ENCODE peak calls at places on chromosomes 11 and 22, in nine cellular contexts. S is GM04503; B is brain microvascular endothelial cell; L is tibial artery; H is heart right ventricle; M is Jurkat, Clone E6-1; N is mammary epithelial cell; W is adipocyte; F is mucosa of descending colon. D is an unnamed sample.
A peak's percentile ranks its signal among the peaks of the same experiment; 100 is the strongest.

GRCh38 chr11:75384438-75385080 is 14.8 kb upstream of the RPS3 start:
- DNase-seq in H (peak; percentile 86), W (peak; percentile 92), L (peak; percentile 67), B (peak; percentile 18), F (peak; percentile 90), S (no peak), N (peak; percentile 40), M (peak; percentile 54), D (peak; percentile 92)

GRCh38 chr22:29325785-29326315 is 10.4 kb upstream of the RASL10A start:
- DNase-seq in S (no peak), N (no peak), B (no peak), M (no peak), L (no peak), H (no peak), F (no peak), W (no peak), D (no peak)

GRCh38 chr22:35439365-35439717 is 39.4 kb downstream of the MCM5 start:
- DNase-seq in M (no peak), H (no peak), L (no peak), B (no peak), F (no peak), N (no peak), S (no peak), W (no peak), D (no peak)

GRCh38 chr22:37045958-37046357 is 5.6 kb upstream of the KCTD17 start:
- DNase-seq in L (no peak), H (no peak), W (peak; percentile 48), B (peak; percentile 44), M (no peak), S (no peak), N (no peak), F (no peak), D (peak; percentile 88)

GRCh38 chr11:8068605-8069221 is 12.3 kb upstream of the TUB start:
- DNase-seq in F (peak; percentile 19), L (peak; percentile 78), M (no peak), S (peak; percentile 77), W (peak; percentile 75), N (no peak), B (peak; percentile 69), H (peak; percentile 50), D (peak; percentile 73)

GRCh38 chr22:42877158-42877557 is 20.1 kb upstream of the ARFGAP3 start:
- DNase-seq in B (no peak), H (no peak), W (no peak), M (no peak), L (no peak), S (no peak), F (no peak), N (no peak), D (no peak)

GRCh38 chr11:17542249-17542648 is 2.0 kb downstream of the USH1C start:
- DNase-seq in B (no peak), N (no peak), M (no peak), S (no peak), W (no peak), L (no peak), H (no peak), F (peak; percentile 87), D (no peak)

GRCh38 chr11:129388824-129389223 is 13.2 kb downstream of the BARX2 start:
- DNase-seq in W (no peak), M (no peak), F (no peak), L (no peak), N (no peak), S (no peak), H (no peak), B (no peak), D (no peak)

GRCh38 chr11:22634897-22635629 is 9.4 kb upstream of the FANCF start:
- DNase-seq in B (peak; percentile 12), L (no peak), F (peak; percentile 33), N (peak; percentile 29), W (no peak), H (peak; percentile 17), S (no peak), M (peak; percentile 27), D (no peak)

GRCh38 chr11:37394236-37394870 is 796.3 kb upstream of the RAG2 start:
- DNase-seq in F (no peak), S (no peak), H (no peak), N (no peak), B (no peak), W (no peak), M (peak; percentile 4), L (no peak), D (no peak)

GRCh38 chr11:14905104-14906033 is 13.3 kb upstream of the CYP2R1 start:
- DNase-seq in S (no peak), F (peak; percentile 52), M (no peak), W (peak; percentile 42), L (peak; percentile 25), H (peak; percentile 43), N (no peak), B (no peak), D (peak; percentile 26)

GRCh38 chr22:39690901-39691620 is 120.5 kb downstream of the CACNA1I start:
- DNase-seq in B (no peak), S (no peak), N (no peak), F (no peak), H (no peak), L (no peak), M (no peak), W (no peak), D (no peak)